ENCODE peak calls at places on chromosomes 6 and 20, in six cellular contexts. G is fibroblast of pulmonary artery; D is H9; O is fibroblast of the aortic adventitia; C is CD4-positive, alpha-beta T cell; T is progenitor cell of endocrine pancreas. M is an unnamed sample.

GRCh38 chr6:1865585-1865984 is 255.9 kb downstream of the FOXC1 start:
- DNase-seq in C (no peak), G (no peak), D (no peak), O (no peak), T (no peak), M (no peak)

GRCh38 chr6:134029495-134030455 is 22.6 kb downstream of the SLC2A12 start:
- DNase-seq in G (peak), O (peak), D (no peak), C (no peak), T (no peak), M (no peak)

GRCh38 chr6:41371461-41371991 is 36.1 kb downstream of the NCR2 start:
- DNase-seq in D (peak), G (peak), O (peak), C (no peak), T (peak), M (peak)

GRCh38 chr6:139764498-139764986 is 390.1 kb upstream of the CITED2 start:
- DNase-seq in C (no peak), O (peak), D (no peak), T (no peak), G (peak), M (no peak)

GRCh38 chr20:49669601-49670189 is 44.0 kb downstream of the B4GALT5 start:
- DNase-seq in T (no peak), C (no peak), O (peak), G (no peak), D (no peak), M (no peak)

GRCh38 chr20:4130404-4131189 is 115.2 kb upstream of the RNF24 start:
- DNase-seq in G (peak), T (no peak), O (peak), D (no peak), C (peak), M (no peak)

GRCh38 chr6:51618563-51618962 is 468.9 kb downstream of the PKHD1 start:
- DNase-seq in O (no peak), D (no peak), C (no peak), T (no peak), G (no peak), M (no peak)

GRCh38 chr20:42018979-42019378 is 400.8 kb upstream of the CHD6 start:
- DNase-seq in G (no peak), D (peak), O (no peak), C (no peak), T (no peak), M (no peak)

GRCh38 chr20:43947316-43947710 is 32.7 kb downstream of the TOX2 start:
- DNase-seq in T (no peak), G (no peak), D (no peak), O (peak), C (no peak), M (no peak)

GRCh38 chr20:23268792-23269354 is 81.7 kb upstream of the NXT1 start:
- DNase-seq in G (no peak), C (no peak), O (no peak), T (no peak), D (no peak), M (no peak)

GRCh38 chr6:155492061-155492735 is 36.6 kb upstream of the NOX3 start:
- DNase-seq in T (no peak), C (no peak), D (no peak), G (no peak), O (no peak), M (no peak)

GRCh38 chr20:23120261-23120660 is 34.1 kb upstream of the CD93 start:
- DNase-seq in T (no peak), D (no peak), G (no peak), C (no peak), O (no peak), M (no peak)

GRCh38 chr6:2862712-2863174 is 21.1 kb upstream of the SERPINB1 start:
- DNase-seq in T (no peak), O (no peak), G (no peak), C (no peak), D (no peak), M (no peak)

GRCh38 chr6:139361211-139361610 is 13.2 kb downstream of the CITED2 start:
- DNase-seq in O (no peak), C (no peak), G (no peak), T (no peak), D (no peak), M (no peak)

GRCh38 chr6:6469074-6469473 is 119.4 kb upstream of the LY86 start:
- DNase-seq in C (no peak), T (no peak), O (no peak), G (no peak), D (no peak), M (no peak)

GRCh38 chr20:57224641-57225138 is 41.8 kb downstream of the BMP7 start:
- DNase-seq in C (no peak), O (no peak), T (no peak), G (no peak), D (no peak), M (no peak)

GRCh38 chr6:33312361-33313104 is 1.3 kb downstream of the TAPBP start:
- DNase-seq in D (peak), T (no peak), O (peak), G (peak), C (peak), M (peak)

GRCh38 chr6:10391799-10392198 is 23.1 kb downstream of the TFAP2A start:
- DNase-seq in G (no peak), T (no peak), D (no peak), O (no peak), C (no peak), M (no peak)

GRCh38 chr6:34465551-34466241 is at the start of gene PACSIN1:
- DNase-seq in T (peak), G (no peak), C (no peak), D (peak), O (no peak), M (peak)

GRCh38 chr6:169227116-169227515 is 26.5 kb downstream of the THBS2 start:
- DNase-seq in O (no peak), C (no peak), T (no peak), G (no peak), D (no peak), M (no peak)

GRCh38 chr6:38131527-38131965 is 312.0 kb downstream of the ZFAND3 start:
- DNase-seq in D (no peak), T (no peak), C (no peak), G (peak), O (peak), M (no peak)

GRCh38 chr6:111096246-111096645 is 8.9 kb downstream of the SLC16A10 start:
- DNase-seq in T (no peak), O (no peak), C (peak), D (no peak), G (no peak), M (no peak)

DNA sequence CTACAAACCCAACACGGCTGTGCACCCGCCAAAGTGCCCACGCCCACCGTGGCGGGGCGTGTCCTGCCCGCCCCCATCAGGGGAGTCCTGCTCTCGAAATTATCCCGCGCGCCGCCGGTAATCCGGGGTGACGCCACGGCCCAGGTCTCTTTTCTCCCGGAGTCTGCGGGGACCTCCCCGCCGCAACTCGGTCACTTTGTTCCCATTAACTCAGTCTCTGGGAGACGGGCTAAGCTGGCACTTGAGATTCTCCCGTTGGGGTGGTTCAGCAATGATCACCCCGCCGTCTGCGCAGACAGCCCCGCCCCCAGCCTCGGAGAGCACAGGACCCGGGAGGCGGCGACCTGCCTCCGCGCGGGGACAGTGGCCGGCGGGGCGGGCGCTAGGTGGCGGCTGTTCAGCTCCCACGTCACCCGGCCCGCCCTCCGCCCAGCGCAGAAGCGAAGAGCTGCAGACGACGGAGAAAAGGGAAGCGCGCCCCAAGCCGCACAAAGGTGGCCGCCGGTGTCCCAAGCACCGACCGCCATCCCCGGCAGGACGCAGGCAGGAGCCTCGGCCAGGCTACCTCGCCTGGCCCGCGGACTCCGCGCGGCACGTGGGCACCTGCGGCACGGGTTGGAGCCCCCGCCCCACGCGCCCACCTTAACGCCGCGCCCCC is 31.5 kb downstream of the SF3B5 start:
- DNase-seq in D (peak), T (peak), O (no peak), G (peak), C (peak), M (peak)
- TF ChIP-seq CTCF in D (no peak), T (peak), O (no peak), G (no peak), C (peak), M (no peak)

GRCh38 chr6:147970970-147971369 is 371.7 kb upstream of the SASH1 start:
- DNase-seq in G (peak), T (no peak), D (no peak), C (no peak), O (no peak), M (no peak)
- TF ChIP-seq CTCF in G (peak), T (peak), D (peak), C (no peak), O (no peak), M (no peak)

GRCh38 chr20:33359399-33360261 is 41.7 kb downstream of the CDK5RAP1 start:
- DNase-seq in O (no peak), G (no peak), T (no peak), D (no peak), C (no peak), M (no peak)
- TF ChIP-seq CTCF in O (no peak), G (no peak), T (no peak), D (no peak), C (no peak), M (no peak)

GRCh38 chr6:145506554-145506953 is 228.8 kb downstream of the EPM2A start:
- DNase-seq in T (no peak), D (no peak), O (peak), C (no peak), G (no peak), M (no peak)

GRCh38 chr6:145507251-145507650 is 228.1 kb downstream of the EPM2A start:
- DNase-seq in O (no peak), T (no peak), D (no peak), C (no peak), G (no peak), M (no peak)

GRCh38 chr6:145502417-145502816 is 232.9 kb downstream of the EPM2A start:
- DNase-seq in C (no peak), T (no peak), O (no peak), D (no peak), G (peak), M (no peak)

DNA sequence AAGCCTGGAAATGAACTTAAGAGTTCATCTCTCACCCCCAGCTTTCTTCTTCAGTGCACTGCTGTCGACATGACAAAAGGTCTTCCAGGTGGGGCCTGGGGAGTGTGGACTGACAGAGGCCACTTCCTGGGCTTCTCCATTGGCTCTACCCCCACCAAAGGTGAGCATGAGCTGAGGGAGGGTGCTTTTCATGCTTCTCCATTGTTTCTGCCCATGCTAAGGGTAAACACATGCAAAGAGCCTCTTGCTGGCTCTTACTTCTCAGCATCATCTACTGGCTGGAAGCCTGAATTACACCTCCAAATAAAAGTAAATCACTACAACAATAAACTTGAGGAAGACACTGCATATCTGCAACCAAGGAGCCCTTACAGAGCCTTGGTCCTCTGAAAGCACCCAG is 227.2 kb downstream of the EPM2A start:
- DNase-seq in C (no peak), T (no peak), O (no peak), D (peak), G (peak), M (no peak)
- TF ChIP-seq CTCF in C (no peak), T (no peak), O (no peak), D (peak), G (peak), M (no peak)

GRCh38 chr6:168147205-168147738 is 68.3 kb upstream of the FRMD1 start:
- DNase-seq in G (no peak), C (no peak), O (no peak), D (no peak), T (no peak), M (no peak)
- TF ChIP-seq CTCF in G (no peak), C (no peak), O (no peak), D (no peak), T (no peak), M (no peak)

GRCh38 chr20:61598586-61598985 is 346.5 kb downstream of the CDH4 start:
- DNase-seq in D (no peak), G (no peak), C (no peak), O (no peak), T (no peak), M (no peak)
- TF ChIP-seq CTCF in D (no peak), G (no peak), C (no peak), O (no peak), T (no peak), M (no peak)

M was measured in nephron progenitor cell.